ENCODE peak calls at places on chromosomes 4 and X, in seven cellular contexts. R, J, K, E, H, D and T are unnamed samples.

GRCh38 chr4:57136281-57136680 is 26.1 kb upstream of the IGFBP7 start:
- DNase-seq in J (no peak), E (peak; percentile 69), K (no peak), D (peak; percentile 72), H (no peak), R (no peak), T (no peak)

GRCh38 chrX:136209016-136209738 is 42.0 kb downstream of the MAP7D3 start:
- DNase-seq in E (no peak), H (peak; percentile 38), R (peak; percentile 33), K (no peak), J (no peak), D (peak; percentile 33), T (peak; percentile 78)

GRCh38 chr4:153115322-153116100 is 88.7 kb upstream of the TRIM2 start:
- DNase-seq in D (peak; percentile 66), R (no peak), K (no peak), J (peak; percentile 83), H (no peak), E (peak; percentile 82), T (no peak)

GRCh38 chr4:178275671-178276360 is 833.6 kb upstream of the AGA start:
- DNase-seq in R (no peak), E (no peak), H (no peak), D (no peak), K (no peak), J (no peak), T (no peak)

GRCh38 chr4:86358176-86358701 is 1.6 kb downstream of the MAPK10 start:
- DNase-seq in K (no peak), R (peak; percentile 10), E (no peak), H (no peak), D (no peak), J (no peak), T (no peak)

GRCh38 chrX:100648601-100649417 is 4.8 kb downstream of the SRPX2 start:
- DNase-seq in R (no peak), J (no peak), K (no peak), E (no peak), D (peak; percentile 82), H (peak; percentile 20), T (no peak)

GRCh38 chr4:3315566-3315965 is 22.7 kb downstream of the RGS12 start:
- DNase-seq in H (no peak), R (no peak), K (no peak), E (no peak), D (no peak), J (no peak), T (peak; percentile 50)

GRCh38 chrX:132373610-132374009 is 115.2 kb downstream of the MBNL3 start:
- DNase-seq in R (no peak), J (no peak), H (no peak), K (no peak), D (no peak), E (no peak), T (no peak)

GRCh38 chr4:153159728-153160221 is 44.5 kb upstream of the TRIM2 start:
- DNase-seq in J (peak; percentile 38), K (no peak), H (no peak), D (no peak), R (no peak), E (peak; percentile 8), T (no peak)

GRCh38 chr4:165207431-165208321 is at the start of gene KLHL2:
- DNase-seq in E (peak; percentile 59), H (peak; percentile 86), D (peak; percentile 45), J (peak; percentile 64), R (peak; percentile 89), K (no peak), T (peak; percentile 79)

GRCh38 chr4:165201806-165202205 is 5.6 kb upstream of the KLHL2 start:
- DNase-seq in E (no peak), K (no peak), H (no peak), R (no peak), D (no peak), J (no peak), T (no peak)

GRCh38 chr4:165207016-165207430 is 338 bp upstream of the KLHL2 start:
- DNase-seq in R (no peak), J (no peak), D (peak; percentile 8), E (peak; percentile 53), K (no peak), H (no peak), T (no peak)

GRCh38 chr4:165203541-165204461 is 3.6 kb upstream of the KLHL2 start:
- DNase-seq in D (no peak), E (no peak), J (no peak), K (no peak), R (no peak), H (no peak), T (no peak)

DNA sequence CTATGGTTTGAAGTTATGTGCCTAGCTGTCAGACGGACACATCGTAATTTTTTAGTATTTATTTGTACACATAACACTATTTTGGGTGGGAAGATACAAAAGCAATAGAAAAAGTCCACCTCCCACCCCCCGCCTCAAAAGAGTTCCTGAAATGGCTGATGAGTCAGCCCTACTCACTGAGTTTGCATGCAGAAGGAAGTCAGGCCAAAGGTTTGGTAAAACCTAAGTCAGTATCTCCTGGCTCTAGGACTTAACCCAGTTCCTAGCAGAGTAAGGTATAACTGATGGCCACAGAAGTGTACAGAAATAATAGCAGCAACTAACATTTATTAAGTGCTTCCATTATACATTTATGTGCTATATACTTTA is 2.9 kb upstream of the KLHL2 start:
- DNase-seq in K (no peak), R (no peak), D (peak; percentile 27), E (peak; percentile 41), H (no peak), J (no peak), T (no peak)
- TF ChIP-seq CTCF in K (no peak), R (no peak), D (no peak), E (no peak), H (no peak), J (no peak), T (no peak)

GRCh38 chr4:92299152-92299551 is 4.6 kb upstream of the GRID2 start:
- DNase-seq in H (no peak), J (no peak), R (no peak), E (peak; percentile 4), D (no peak), K (no peak), T (no peak)
- TF ChIP-seq CTCF in H (peak; percentile 20), J (peak; percentile 8), R (peak; percentile 51), E (peak; percentile 44), D (peak; percentile 40), K (no peak), T (no peak)

GRCh38 chr4:25065901-25066610 is 35.3 kb upstream of the LGI2 start:
- DNase-seq in J (no peak), H (no peak), K (no peak), R (no peak), E (no peak), D (no peak), T (no peak)

GRCh38 chr4:25069014-25069413 is 38.3 kb upstream of the LGI2 start:
- DNase-seq in R (no peak), E (no peak), J (no peak), D (no peak), K (no peak), H (no peak), T (no peak)

GRCh38 chr4:25065451-25065850 is 34.7 kb upstream of the LGI2 start:
- DNase-seq in R (no peak), D (no peak), E (no peak), J (no peak), K (no peak), H (no peak), T (no peak)

GRCh38 chr4:25070512-25070911 is 39.8 kb upstream of the LGI2 start:
- DNase-seq in E (no peak), J (no peak), K (no peak), H (no peak), D (no peak), R (no peak), T (no peak)

DNA sequence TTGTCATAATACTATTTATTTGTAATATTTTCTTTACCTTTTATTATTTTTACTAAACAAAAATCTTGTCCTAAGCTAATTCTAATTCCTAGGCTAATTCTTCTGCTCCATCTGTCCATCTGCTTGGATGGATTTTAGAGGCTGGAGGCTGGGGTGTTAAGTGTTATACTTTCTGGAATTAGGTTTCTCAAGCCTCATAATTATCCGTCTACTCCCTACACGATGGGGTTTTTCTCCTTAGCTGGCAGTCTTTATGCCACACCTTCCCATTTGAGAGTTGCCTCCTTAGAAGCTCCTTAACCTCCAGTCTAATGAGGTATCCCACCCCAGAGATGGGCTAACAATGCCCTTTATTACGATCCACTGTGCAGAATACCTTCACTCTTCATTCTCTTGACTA is 37.6 kb upstream of the LGI2 start:
- DNase-seq in R (no peak), E (no peak), J (no peak), K (no peak), D (no peak), H (no peak), T (no peak)
- TF ChIP-seq CTCF in R (no peak), E (no peak), J (no peak), K (no peak), D (no peak), H (no peak), T (no peak)

GRCh38 chr4:37422638-37423037 is 178.1 kb downstream of the NWD2 start:
- DNase-seq in H (no peak), E (no peak), K (no peak), J (no peak), D (no peak), R (no peak), T (no peak)

GRCh38 chr4:37423310-37423709 is 178.8 kb downstream of the NWD2 start:
- DNase-seq in E (no peak), D (no peak), J (no peak), R (no peak), K (no peak), H (no peak), T (no peak)

GRCh38 chr4:37422102-37422501 is 177.6 kb downstream of the NWD2 start:
- DNase-seq in E (no peak), J (no peak), R (no peak), D (no peak), H (no peak), K (no peak), T (no peak)

GRCh38 chr4:37424753-37425152 is 180.2 kb downstream of the NWD2 start:
- DNase-seq in H (no peak), J (no peak), K (no peak), E (no peak), R (no peak), D (no peak), T (no peak)

GRCh38 chr4:37421614-37422013 is 177.1 kb downstream of the NWD2 start:
- DNase-seq in K (no peak), R (no peak), D (no peak), J (no peak), E (no peak), H (no peak), T (no peak)
- TF ChIP-seq CTCF in K (no peak), R (no peak), D (no peak), J (no peak), E (no peak), H (no peak), T (no peak)

GRCh38 chr4:166252487-166253402 is 379.7 kb downstream of the TLL1 start:
- DNase-seq in E (peak; percentile 8), K (no peak), R (peak; percentile 38), D (peak; percentile 24), H (no peak), J (peak; percentile 14), T (no peak)
- TF ChIP-seq CTCF in E (peak; percentile 67), K (peak; percentile 7), R (peak; percentile 51), D (peak; percentile 78), H (peak; percentile 65), J (peak; percentile 58), T (no peak)

DNA sequence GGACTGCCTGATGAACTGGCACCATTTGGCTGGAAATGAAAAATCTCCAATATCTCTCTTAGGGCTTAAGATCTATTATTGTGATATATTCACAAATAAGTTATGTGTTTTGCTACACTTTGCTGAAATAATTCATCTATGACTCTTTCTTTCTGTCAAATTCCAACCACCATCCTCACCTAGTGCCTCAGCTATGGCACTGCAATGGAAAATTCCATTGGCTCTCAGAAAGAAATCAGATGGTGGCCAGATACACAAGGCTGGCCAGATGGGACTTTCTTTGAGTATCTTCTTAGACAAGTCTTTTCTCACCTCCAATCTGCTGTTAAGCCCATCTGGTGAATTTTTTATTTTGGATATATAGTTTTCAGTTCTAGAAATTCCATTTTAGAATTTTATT is 28.0 kb downstream of the NAT8L start:
- DNase-seq in J (no peak), K (no peak), H (no peak), R (no peak), D (no peak), E (no peak), T (no peak)
- TF ChIP-seq CTCF in J (no peak), K (no peak), H (no peak), R (no peak), D (peak; percentile 37), E (peak; percentile 15), T (no peak)